ENCODE peak calls at places on chromosomes 12 and 14, in six cellular contexts. N is GM12865, X is cardiac muscle cell, Y is nephron progenitor cell, U is iPS DF 6.9, G is lung microvascular endothelial cell. S is an unnamed sample.

GRCh38 chr14:97212399-97212798 is 415.2 kb downstream of the VRK1 start:
- DNase-seq in G (no peak), U (no peak), Y (no peak), N (no peak), X (no peak), S (no peak)

GRCh38 chr14:93042968-93043940 is 72.5 kb downstream of the ITPK1 start:
- DNase-seq in U (no peak), Y (no peak), X (no peak), G (no peak), N (peak), S (peak)

GRCh38 chr14:102930753-102931579 is 8.5 kb downstream of the AMN start:
- DNase-seq in Y (no peak), G (peak), U (no peak), X (no peak), N (no peak), S (no peak)

GRCh38 chr14:54348001-54348611 is 48.7 kb upstream of the CDKN3 start:
- DNase-seq in Y (peak), U (no peak), G (peak), X (peak), N (peak), S (peak)

GRCh38 chr14:93994919-93995682 is 2.0 kb upstream of the CCDC197 start:
- DNase-seq in G (no peak), U (no peak), Y (no peak), N (no peak), X (peak), S (no peak)

GRCh38 chr12:113322353-113322752 is 12.6 kb downstream of the SLC8B1 start:
- DNase-seq in U (no peak), Y (no peak), N (no peak), X (no peak), G (no peak), S (no peak)

GRCh38 chr12:101696477-101697196 is 803 bp upstream of the CHPT1 start:
- DNase-seq in U (no peak), G (peak), X (peak), N (no peak), Y (no peak), S (no peak)

GRCh38 chr14:67137744-67138371 is 51.4 kb upstream of the GARIN2 start:
- DNase-seq in U (no peak), X (no peak), G (peak), Y (no peak), N (peak), S (no peak)

GRCh38 chr12:25615119-25615518 is 62.0 kb upstream of the LMNTD1 start:
- DNase-seq in G (peak), X (no peak), N (no peak), U (no peak), Y (no peak), S (peak)

GRCh38 chr14:97266653-97267052 is 469.5 kb downstream of the VRK1 start:
- DNase-seq in G (no peak), X (no peak), N (no peak), U (peak), Y (no peak), S (no peak)

GRCh38 chr14:91872517-91873470 is 5.5 kb upstream of the TC2N start:
- DNase-seq in Y (no peak), X (no peak), G (peak), U (no peak), N (peak), S (no peak)

GRCh38 chr12:40015360-40015759 is 90.5 kb downstream of the SLC2A13 start:
- DNase-seq in U (no peak), X (no peak), N (no peak), Y (no peak), G (no peak), S (no peak)

GRCh38 chr12:104521731-104522130 is 65.0 kb downstream of the CHST11 start:
- DNase-seq in N (no peak), U (no peak), G (peak), Y (no peak), X (no peak), S (no peak)

GRCh38 chr12:3218150-3218845 is 141.1 kb downstream of the TSPAN9 start:
- DNase-seq in Y (no peak), X (peak), N (no peak), G (no peak), U (no peak), S (peak)